ENCODE peak calls at places on chromosomes 1 and 21, in seven cellular contexts. One of them, this sample, is unnamed.

GRCh38 chr1:199932462-199932861 is 95.0 kb upstream of the NR5A2 start:
- DNase-seq in H9: no peak
- DNase-seq in adrenal gland: no peak
- DNase-seq in uterus: no peak
- DNase-seq in RWPE1: no peak
- DNase-seq in cardiac muscle cell: no peak
- DNase-seq in right cardiac atrium: no peak
- DNase-seq in this sample: no peak

GRCh38 chr1:74652711-74653131 is 20.9 kb downstream of the ERICH3 start:
- DNase-seq in RWPE1: peak; percentile 13
- DNase-seq in cardiac muscle cell: no peak
- DNase-seq in uterus: peak; percentile 70
- DNase-seq in H9: no peak
- DNase-seq in right cardiac atrium: no peak
- DNase-seq in adrenal gland: no peak
- DNase-seq in this sample: no peak

GRCh38 chr1:23801338-23801748 is 789 bp upstream of the GALE start:
- DNase-seq in right cardiac atrium: no peak
- DNase-seq in cardiac muscle cell: no peak
- DNase-seq in uterus: no peak
- DNase-seq in adrenal gland: peak; percentile 57
- DNase-seq in RWPE1: no peak
- DNase-seq in H9: no peak
- DNase-seq in this sample: no peak

GRCh38 chr1:27137544-27138075 is 17.3 kb downstream of the SLC9A1 start:
- DNase-seq in H9: no peak
- DNase-seq in RWPE1: peak; percentile 39
- DNase-seq in uterus: no peak
- DNase-seq in right cardiac atrium: peak; percentile 76
- DNase-seq in cardiac muscle cell: peak; percentile 31
- DNase-seq in adrenal gland: no peak
- DNase-seq in this sample: no peak

GRCh38 chr1:85554630-85555327 is 25.8 kb upstream of the CCN1 start:
- DNase-seq in adrenal gland: no peak
- DNase-seq in H9: no peak
- DNase-seq in cardiac muscle cell: no peak
- DNase-seq in right cardiac atrium: no peak
- DNase-seq in RWPE1: no peak
- DNase-seq in uterus: no peak
- DNase-seq in this sample: no peak

GRCh38 chr1:26094076-26094669 is 17.5 kb upstream of the PDIK1L start:
- DNase-seq in cardiac muscle cell: peak; percentile 93
- DNase-seq in uterus: no peak
- DNase-seq in right cardiac atrium: peak; percentile 72
- DNase-seq in H9: peak; percentile 67
- DNase-seq in RWPE1: no peak
- DNase-seq in adrenal gland: no peak
- DNase-seq in this sample: no peak

GRCh38 chr1:228060458-228061190 is 21.9 kb upstream of the ARF1 start:
- DNase-seq in right cardiac atrium: peak; percentile 44
- DNase-seq in cardiac muscle cell: no peak
- DNase-seq in uterus: peak; percentile 12
- DNase-seq in RWPE1: no peak
- DNase-seq in adrenal gland: no peak
- DNase-seq in H9: peak; percentile 88
- DNase-seq in this sample: no peak

GRCh38 chr1:21783679-21784603 is 992 bp upstream of the USP48 start:
- DNase-seq in adrenal gland: peak; percentile 72
- DNase-seq in uterus: peak; percentile 33
- DNase-seq in right cardiac atrium: peak; percentile 74
- DNase-seq in H9: peak; percentile 99
- DNase-seq in RWPE1: no peak
- DNase-seq in cardiac muscle cell: peak; percentile 96
- DNase-seq in this sample: no peak

GRCh38 chr1:230105754-230106625 is 39.0 kb downstream of the GALNT2 start:
- DNase-seq in uterus: no peak
- DNase-seq in right cardiac atrium: no peak
- DNase-seq in RWPE1: peak; percentile 75
- DNase-seq in H9: no peak
- DNase-seq in adrenal gland: peak; percentile 81
- DNase-seq in cardiac muscle cell: no peak
- DNase-seq in this sample: no peak

GRCh38 chr1:226044514-226045132 is 17.9 kb upstream of the H3-3A start:
- DNase-seq in H9: no peak
- DNase-seq in adrenal gland: no peak
- DNase-seq in right cardiac atrium: no peak
- DNase-seq in cardiac muscle cell: no peak
- DNase-seq in uterus: no peak
- DNase-seq in RWPE1: no peak
- DNase-seq in this sample: no peak

GRCh38 chr1:2290595-2291510 is 62.7 kb downstream of the SKI start:
- DNase-seq in cardiac muscle cell: no peak
- DNase-seq in adrenal gland: peak; percentile 77
- DNase-seq in H9: no peak
- DNase-seq in uterus: peak; percentile 80
- DNase-seq in right cardiac atrium: peak; percentile 92
- DNase-seq in RWPE1: peak; percentile 86
- DNase-seq in this sample: peak; percentile 34

GRCh38 chr21:26773058-26773457 is 72.2 kb downstream of the ADAMTS1 start:
- DNase-seq in adrenal gland: no peak
- DNase-seq in uterus: no peak
- DNase-seq in H9: no peak
- DNase-seq in RWPE1: no peak
- DNase-seq in cardiac muscle cell: no peak
- DNase-seq in right cardiac atrium: no peak
- DNase-seq in this sample: no peak

GRCh38 chr1:110305875-110306420 is 33.2 kb upstream of the RBM15 start:
- DNase-seq in cardiac muscle cell: no peak
- DNase-seq in uterus: no peak
- DNase-seq in right cardiac atrium: no peak
- DNase-seq in H9: no peak
- DNase-seq in RWPE1: no peak
- DNase-seq in adrenal gland: peak; percentile 74
- DNase-seq in this sample: no peak

GRCh38 chr21:44752701-44753235 is 41.4 kb upstream of the TSPEAR start:
- DNase-seq in cardiac muscle cell: no peak
- DNase-seq in adrenal gland: no peak
- DNase-seq in H9: no peak
- DNase-seq in RWPE1: peak; percentile 93
- DNase-seq in right cardiac atrium: no peak
- DNase-seq in uterus: no peak
- DNase-seq in this sample: no peak

GRCh38 chr21:38913120-38913975 is 107.6 kb downstream of the ETS2 start:
- DNase-seq in RWPE1: peak; percentile 85
- DNase-seq in right cardiac atrium: peak; percentile 88
- DNase-seq in cardiac muscle cell: peak; percentile 27
- DNase-seq in adrenal gland: peak; percentile 50
- DNase-seq in H9: peak; percentile 84
- DNase-seq in uterus: peak; percentile 86
- DNase-seq in this sample: no peak

GRCh38 chr1:116373451-116374339 is 651 bp downstream of the ATP1A1 start:
- DNase-seq in cardiac muscle cell: peak; percentile 53
- DNase-seq in right cardiac atrium: peak; percentile 92
- DNase-seq in H9: peak; percentile 60
- DNase-seq in uterus: peak; percentile 60
- DNase-seq in RWPE1: no peak
- DNase-seq in adrenal gland: peak; percentile 69
- DNase-seq in this sample: peak; percentile 37

GRCh38 chr1:99180343-99180808 is 83.9 kb upstream of the PLPPR4 start:
- DNase-seq in uterus: peak; percentile 49
- DNase-seq in adrenal gland: peak; percentile 90
- DNase-seq in RWPE1: peak; percentile 26
- DNase-seq in cardiac muscle cell: peak; percentile 81
- DNase-seq in H9: peak; percentile 71
- DNase-seq in right cardiac atrium: peak; percentile 83
- DNase-seq in this sample: peak; percentile 10

GRCh38 chr1:24484208-24484607 is 18.4 kb upstream of the RCAN3 start:
- DNase-seq in cardiac muscle cell: no peak
- DNase-seq in right cardiac atrium: no peak
- DNase-seq in adrenal gland: no peak
- DNase-seq in RWPE1: no peak
- DNase-seq in H9: no peak
- DNase-seq in uterus: no peak
- DNase-seq in this sample: no peak

GRCh38 chr1:25871704-25872494 is 3.6 kb downstream of the PAQR7 start:
- DNase-seq in right cardiac atrium: no peak
- DNase-seq in adrenal gland: peak; percentile 92
- DNase-seq in uterus: no peak
- DNase-seq in RWPE1: no peak
- DNase-seq in cardiac muscle cell: no peak
- DNase-seq in H9: no peak
- DNase-seq in this sample: no peak

GRCh38 chr1:10208537-10208936 is 1.8 kb upstream of the KIF1B start:
- DNase-seq in right cardiac atrium: no peak
- DNase-seq in uterus: no peak
- DNase-seq in H9: no peak
- DNase-seq in adrenal gland: peak; percentile 27
- DNase-seq in RWPE1: no peak
- DNase-seq in cardiac muscle cell: no peak
- DNase-seq in this sample: no peak

GRCh38 chr1:85406887-85407593 is 57.9 kb downstream of the DDAH1 start:
- DNase-seq in RWPE1: peak; percentile 84
- DNase-seq in cardiac muscle cell: no peak
- DNase-seq in uterus: peak; percentile 42
- DNase-seq in adrenal gland: peak; percentile 73
- DNase-seq in H9: no peak
- DNase-seq in right cardiac atrium: peak; percentile 35
- DNase-seq in this sample: no peak

DNA sequence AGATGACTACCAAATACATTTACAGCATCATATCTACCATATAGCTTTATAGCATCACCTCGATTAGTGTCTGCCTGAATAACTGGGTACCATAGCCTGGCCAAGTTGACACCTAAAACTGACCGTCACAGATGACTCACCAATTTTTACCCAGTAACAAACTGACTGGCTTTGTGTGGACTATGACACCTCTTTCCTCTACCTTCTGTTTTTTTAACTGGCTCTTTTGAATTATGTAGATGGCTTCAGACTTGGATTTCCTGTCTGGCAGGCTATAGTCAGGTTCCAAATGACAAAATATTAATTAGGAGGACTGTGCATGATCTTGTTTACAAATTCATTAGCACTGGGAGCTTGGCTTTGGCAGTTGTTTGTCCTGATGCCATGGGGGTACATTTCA is 360.3 kb downstream of the TGFB2 start:
- DNase-seq in uterus: no peak
- DNase-seq in right cardiac atrium: no peak
- DNase-seq in RWPE1: no peak
- DNase-seq in cardiac muscle cell: no peak
- DNase-seq in adrenal gland: no peak
- DNase-seq in H9: no peak
- DNase-seq in this sample: no peak
- H3K27ac ChIP-seq in uterus: no peak overlapping the region
- H3K27ac ChIP-seq in right cardiac atrium: no peak overlapping the region
- H3K27ac ChIP-seq in RWPE1: no peak overlapping the region
- H3K27ac ChIP-seq in cardiac muscle cell: no peak overlapping the region
- H3K27ac ChIP-seq in adrenal gland: no peak overlapping the region
- H3K27ac ChIP-seq in H9: no peak overlapping the region
- H3K27ac ChIP-seq in this sample: no peak overlapping the region

DNA sequence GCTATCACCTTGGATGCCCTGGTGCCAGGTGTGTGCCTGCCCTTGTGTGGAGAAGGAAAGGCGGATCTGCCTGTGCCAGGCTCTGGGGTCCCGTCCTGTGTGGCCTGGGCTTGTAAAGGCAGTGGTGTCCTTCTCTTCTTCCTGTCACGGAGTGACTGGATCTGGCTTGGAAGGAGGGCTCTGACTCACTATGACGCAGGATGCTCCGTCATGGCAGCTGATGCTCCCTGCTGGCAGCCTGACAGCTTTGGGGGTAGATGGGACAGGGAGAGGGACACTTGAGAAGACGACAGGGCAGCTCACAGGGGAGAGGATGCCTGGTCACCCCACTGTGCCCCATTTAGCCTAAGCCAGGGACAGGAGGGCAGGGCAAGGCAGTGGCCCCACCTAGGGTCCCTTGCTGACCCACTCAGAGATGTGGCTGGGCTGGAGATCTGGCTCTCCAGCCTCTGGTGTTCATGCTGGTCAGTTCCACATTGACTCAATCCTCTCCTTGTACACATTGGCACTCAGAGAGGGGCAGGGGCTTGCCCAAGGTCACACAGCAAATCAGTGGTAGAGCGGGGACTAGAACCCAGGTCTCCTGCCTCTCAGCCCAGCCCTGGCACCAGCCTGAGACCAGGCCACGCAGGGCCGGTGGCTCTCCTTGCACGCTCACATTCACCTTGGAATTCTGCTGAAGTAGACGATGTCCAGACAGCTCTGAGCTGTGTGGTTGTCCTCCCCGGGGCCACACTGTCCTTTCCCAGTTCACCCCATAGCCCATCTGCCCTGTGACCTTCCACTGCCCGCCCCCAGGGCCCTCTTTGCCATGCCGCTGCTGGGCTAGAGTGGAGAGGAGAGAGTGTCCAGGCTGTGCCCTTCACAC is 2.8 kb upstream of the FAM131C start:
- DNase-seq in uterus: peak; percentile 80
- DNase-seq in adrenal gland: peak; percentile 97
- DNase-seq in RWPE1: peak; percentile 85
- DNase-seq in H9: no peak
- DNase-seq in cardiac muscle cell: no peak
- DNase-seq in right cardiac atrium: peak; percentile 68
- DNase-seq in this sample: no peak
- H3K27ac ChIP-seq in uterus: peak overlapping the region; percentile 39
- H3K27ac ChIP-seq in adrenal gland: peak overlapping the region; percentile 99
- H3K27ac ChIP-seq in RWPE1: peak overlapping the region; percentile 73
- H3K27ac ChIP-seq in H9: no peak overlapping the region
- H3K27ac ChIP-seq in cardiac muscle cell: no peak overlapping the region
- H3K27ac ChIP-seq in right cardiac atrium: peak overlapping the region; percentile 78
- H3K27ac ChIP-seq in this sample: no peak overlapping the region

DNA sequence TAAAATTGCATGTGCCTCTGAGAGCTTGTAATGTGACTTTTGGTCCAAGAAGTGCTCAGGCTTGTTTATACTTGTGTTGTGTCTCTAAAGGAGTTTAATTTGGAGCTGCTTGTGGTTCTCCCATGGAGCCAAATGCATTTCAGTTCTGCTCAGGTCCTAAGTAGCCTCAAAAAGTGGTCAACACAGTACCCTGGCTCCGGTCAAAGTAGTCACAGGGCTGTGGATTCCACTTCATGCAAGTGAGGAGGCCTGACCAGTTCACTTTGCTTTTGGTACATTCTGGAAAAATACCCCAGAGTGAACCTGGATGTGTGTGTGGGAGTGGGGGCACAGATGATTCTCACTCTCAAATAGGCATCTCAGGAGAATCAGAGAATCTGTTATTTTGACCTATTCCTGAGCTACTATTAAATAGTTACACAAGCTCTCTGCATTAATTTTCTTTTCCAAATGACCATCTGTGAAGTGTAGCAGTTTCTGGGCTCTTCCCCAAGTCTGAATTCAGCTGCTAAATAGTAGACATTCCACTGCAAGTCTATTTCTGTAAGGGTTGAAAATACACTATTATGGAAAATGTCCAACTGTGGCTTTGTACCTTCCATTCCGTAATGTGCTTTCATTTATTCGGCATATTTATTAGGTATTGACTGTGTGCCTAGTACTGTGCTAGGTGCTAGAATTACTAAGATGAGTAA is 31.7 kb upstream of the AGO1 start:
- DNase-seq in RWPE1: no peak
- DNase-seq in cardiac muscle cell: no peak
- DNase-seq in adrenal gland: peak; percentile 4
- DNase-seq in H9: no peak
- DNase-seq in right cardiac atrium: no peak
- DNase-seq in uterus: peak; percentile 24
- DNase-seq in this sample: no peak
- H3K27ac ChIP-seq in RWPE1: no peak overlapping the region
- H3K27ac ChIP-seq in cardiac muscle cell: no peak overlapping the region
- H3K27ac ChIP-seq in adrenal gland: no peak overlapping the region
- H3K27ac ChIP-seq in H9: no peak overlapping the region
- H3K27ac ChIP-seq in right cardiac atrium: peak overlapping the region; percentile 77
- H3K27ac ChIP-seq in uterus: peak overlapping the region; percentile 84
- H3K27ac ChIP-seq in this sample: peak overlapping the region; percentile 85

GRCh38 chr1:16181887-16182719 is 26.2 kb upstream of the EPHA2 start:
- DNase-seq in RWPE1: peak; percentile 78
- DNase-seq in H9: peak; percentile 93
- DNase-seq in uterus: peak; percentile 91
- DNase-seq in right cardiac atrium: peak; percentile 94
- DNase-seq in cardiac muscle cell: peak; percentile 49
- DNase-seq in adrenal gland: peak; percentile 88
- DNase-seq in this sample: no peak
- H3K27ac ChIP-seq in RWPE1: peak overlapping the region; percentile 98
- H3K27ac ChIP-seq in H9: no peak overlapping the region
- H3K27ac ChIP-seq in uterus: peak overlapping the region; percentile 99
- H3K27ac ChIP-seq in right cardiac atrium: peak overlapping the region; percentile 96
- H3K27ac ChIP-seq in cardiac muscle cell: peak overlapping the region; percentile 79
- H3K27ac ChIP-seq in adrenal gland: peak overlapping the region; percentile 94
- H3K27ac ChIP-seq in this sample: no peak overlapping the region

This sample was measured in caudate nucleus.